ENCODE peak calls at places on chromosomes 3 and 15, in nine cellular contexts. One of them, this sample, is unnamed.
A peak's percentile ranks its signal among the peaks of the same experiment; 100 is the strongest.

GRCh38 chr3:151362798-151363197 is 21.8 kb downstream of the P2RY12 start:
- DNase-seq in psoas muscle: no peak
- DNase-seq in Panc1: no peak
- DNase-seq in tibial artery: no peak
- DNase-seq in left lung: no peak
- DNase-seq in CD8-positive, alpha-beta memory T cell: no peak
- DNase-seq in endothelial cell of umbilical vein: no peak
- DNase-seq in adrenal gland: no peak
- DNase-seq in left ventricle myocardium inferior: no peak
- DNase-seq in this sample: no peak

GRCh38 chr15:53446376-53446775 is 313.1 kb downstream of the WDR72 start:
- DNase-seq in left lung: no peak
- DNase-seq in adrenal gland: no peak
- DNase-seq in psoas muscle: no peak
- DNase-seq in tibial artery: no peak
- DNase-seq in endothelial cell of umbilical vein: no peak
- DNase-seq in left ventricle myocardium inferior: no peak
- DNase-seq in CD8-positive, alpha-beta memory T cell: no peak
- DNase-seq in Panc1: no peak
- DNase-seq in this sample: no peak

GRCh38 chr3:127970966-127971592 is 56.0 kb downstream of the KBTBD12 start:
- DNase-seq in left ventricle myocardium inferior: no peak
- DNase-seq in endothelial cell of umbilical vein: peak; percentile 27
- DNase-seq in psoas muscle: no peak
- DNase-seq in adrenal gland: peak; percentile 63
- DNase-seq in left lung: peak; percentile 4
- DNase-seq in CD8-positive, alpha-beta memory T cell: no peak
- DNase-seq in tibial artery: peak; percentile 31
- DNase-seq in Panc1: peak; percentile 63
- DNase-seq in this sample: no peak

GRCh38 chr3:115245899-115246298 is 98.8 kb upstream of the ZBTB20 start:
- DNase-seq in CD8-positive, alpha-beta memory T cell: no peak
- DNase-seq in left lung: no peak
- DNase-seq in psoas muscle: no peak
- DNase-seq in left ventricle myocardium inferior: no peak
- DNase-seq in Panc1: no peak
- DNase-seq in endothelial cell of umbilical vein: no peak
- DNase-seq in tibial artery: no peak
- DNase-seq in adrenal gland: no peak
- DNase-seq in this sample: no peak

GRCh38 chr3:106826861-106827311 is 550.4 kb upstream of the CCDC54 start:
- DNase-seq in endothelial cell of umbilical vein: peak; percentile 67
- DNase-seq in psoas muscle: no peak
- DNase-seq in Panc1: no peak
- DNase-seq in adrenal gland: no peak
- DNase-seq in left lung: no peak
- DNase-seq in CD8-positive, alpha-beta memory T cell: no peak
- DNase-seq in tibial artery: no peak
- DNase-seq in left ventricle myocardium inferior: no peak
- DNase-seq in this sample: no peak

GRCh38 chr3:132871956-132872355 is 149.7 kb upstream of the NPHP3 start:
- DNase-seq in endothelial cell of umbilical vein: no peak
- DNase-seq in tibial artery: no peak
- DNase-seq in left lung: no peak
- DNase-seq in CD8-positive, alpha-beta memory T cell: no peak
- DNase-seq in left ventricle myocardium inferior: no peak
- DNase-seq in Panc1: no peak
- DNase-seq in psoas muscle: no peak
- DNase-seq in adrenal gland: no peak
- DNase-seq in this sample: no peak

GRCh38 chr3:32320080-32320479 is 71.6 kb upstream of the CMTM7 start:
- DNase-seq in left ventricle myocardium inferior: no peak
- DNase-seq in CD8-positive, alpha-beta memory T cell: no peak
- DNase-seq in psoas muscle: no peak
- DNase-seq in tibial artery: no peak
- DNase-seq in endothelial cell of umbilical vein: no peak
- DNase-seq in Panc1: no peak
- DNase-seq in adrenal gland: no peak
- DNase-seq in left lung: no peak
- DNase-seq in this sample: no peak

GRCh38 chr3:162134571-162134970 is 638.0 kb downstream of the OTOL1 start:
- DNase-seq in left lung: no peak
- DNase-seq in tibial artery: no peak
- DNase-seq in psoas muscle: no peak
- DNase-seq in endothelial cell of umbilical vein: no peak
- DNase-seq in Panc1: no peak
- DNase-seq in adrenal gland: no peak
- DNase-seq in CD8-positive, alpha-beta memory T cell: no peak
- DNase-seq in left ventricle myocardium inferior: no peak
- DNase-seq in this sample: no peak

GRCh38 chr15:25735550-25736384 is 127.4 kb downstream of the ATP10A start:
- DNase-seq in psoas muscle: no peak
- DNase-seq in Panc1: no peak
- DNase-seq in left ventricle myocardium inferior: no peak
- DNase-seq in adrenal gland: no peak
- DNase-seq in endothelial cell of umbilical vein: no peak
- DNase-seq in tibial artery: no peak
- DNase-seq in left lung: no peak
- DNase-seq in CD8-positive, alpha-beta memory T cell: no peak
- DNase-seq in this sample: no peak

GRCh38 chr3:114319453-114319852 is 25.6 kb downstream of the TIGIT start:
- DNase-seq in CD8-positive, alpha-beta memory T cell: no peak
- DNase-seq in adrenal gland: no peak
- DNase-seq in left lung: no peak
- DNase-seq in Panc1: no peak
- DNase-seq in left ventricle myocardium inferior: no peak
- DNase-seq in psoas muscle: no peak
- DNase-seq in endothelial cell of umbilical vein: peak; percentile 13
- DNase-seq in tibial artery: no peak
- DNase-seq in this sample: no peak

GRCh38 chr3:95162794-95163193 is 1099.9 kb downstream of the NSUN3 start:
- DNase-seq in adrenal gland: no peak
- DNase-seq in tibial artery: no peak
- DNase-seq in Panc1: no peak
- DNase-seq in left ventricle myocardium inferior: no peak
- DNase-seq in CD8-positive, alpha-beta memory T cell: no peak
- DNase-seq in psoas muscle: no peak
- DNase-seq in left lung: no peak
- DNase-seq in endothelial cell of umbilical vein: no peak
- DNase-seq in this sample: no peak

GRCh38 chr3:99396651-99397050 is 241.7 kb upstream of the COL8A1 start:
- DNase-seq in psoas muscle: no peak
- DNase-seq in CD8-positive, alpha-beta memory T cell: no peak
- DNase-seq in left ventricle myocardium inferior: no peak
- DNase-seq in Panc1: no peak
- DNase-seq in adrenal gland: no peak
- DNase-seq in left lung: no peak
- DNase-seq in endothelial cell of umbilical vein: no peak
- DNase-seq in tibial artery: no peak
- DNase-seq in this sample: no peak

GRCh38 chr3:123338620-123339061 is 110.2 kb downstream of the ADCY5 start:
- DNase-seq in left ventricle myocardium inferior: peak; percentile 65
- DNase-seq in tibial artery: no peak
- DNase-seq in psoas muscle: no peak
- DNase-seq in Panc1: no peak
- DNase-seq in endothelial cell of umbilical vein: no peak
- DNase-seq in CD8-positive, alpha-beta memory T cell: no peak
- DNase-seq in left lung: no peak
- DNase-seq in adrenal gland: no peak
- DNase-seq in this sample: no peak

GRCh38 chr3:133970916-133971315 is 58.8 kb downstream of the SLCO2A1 start:
- DNase-seq in tibial artery: no peak
- DNase-seq in CD8-positive, alpha-beta memory T cell: no peak
- DNase-seq in Panc1: no peak
- DNase-seq in endothelial cell of umbilical vein: no peak
- DNase-seq in psoas muscle: no peak
- DNase-seq in adrenal gland: no peak
- DNase-seq in left lung: no peak
- DNase-seq in left ventricle myocardium inferior: no peak
- DNase-seq in this sample: no peak

GRCh38 chr15:25691544-25692430 is 171.3 kb downstream of the ATP10A start:
- DNase-seq in CD8-positive, alpha-beta memory T cell: no peak
- DNase-seq in left ventricle myocardium inferior: no peak
- DNase-seq in tibial artery: peak; percentile 19
- DNase-seq in psoas muscle: no peak
- DNase-seq in adrenal gland: no peak
- DNase-seq in Panc1: no peak
- DNase-seq in left lung: no peak
- DNase-seq in endothelial cell of umbilical vein: no peak
- DNase-seq in this sample: no peak

GRCh38 chr3:172562881-172563835 is 39.9 kb upstream of the TNFSF10 start:
- DNase-seq in psoas muscle: no peak
- DNase-seq in left lung: no peak
- DNase-seq in CD8-positive, alpha-beta memory T cell: no peak
- DNase-seq in tibial artery: peak; percentile 53
- DNase-seq in endothelial cell of umbilical vein: peak; percentile 90
- DNase-seq in left ventricle myocardium inferior: no peak
- DNase-seq in adrenal gland: peak; percentile 67
- DNase-seq in Panc1: peak; percentile 58
- DNase-seq in this sample: no peak

GRCh38 chr3:102141096-102141912 is 292.0 kb downstream of the NFKBIZ start:
- DNase-seq in tibial artery: no peak
- DNase-seq in left ventricle myocardium inferior: no peak
- DNase-seq in left lung: no peak
- DNase-seq in Panc1: no peak
- DNase-seq in CD8-positive, alpha-beta memory T cell: no peak
- DNase-seq in psoas muscle: no peak
- DNase-seq in endothelial cell of umbilical vein: peak; percentile 76
- DNase-seq in adrenal gland: no peak
- DNase-seq in this sample: no peak

GRCh38 chr3:120311863-120312794 is 27.1 kb upstream of the GPR156 start:
- DNase-seq in tibial artery: no peak
- DNase-seq in adrenal gland: no peak
- DNase-seq in psoas muscle: no peak
- DNase-seq in CD8-positive, alpha-beta memory T cell: no peak
- DNase-seq in left ventricle myocardium inferior: no peak
- DNase-seq in left lung: no peak
- DNase-seq in endothelial cell of umbilical vein: no peak
- DNase-seq in Panc1: no peak
- DNase-seq in this sample: no peak

GRCh38 chr15:77083381-77084160 is 12.7 kb upstream of the TSPAN3 start:
- DNase-seq in left lung: peak; percentile 90
- DNase-seq in psoas muscle: peak; percentile 76
- DNase-seq in Panc1: no peak
- DNase-seq in tibial artery: peak; percentile 76
- DNase-seq in left ventricle myocardium inferior: peak; percentile 78
- DNase-seq in adrenal gland: peak; percentile 89
- DNase-seq in CD8-positive, alpha-beta memory T cell: peak; percentile 25
- DNase-seq in endothelial cell of umbilical vein: peak; percentile 34
- DNase-seq in this sample: peak; percentile 33

GRCh38 chr15:89553632-89554031 is 21.6 kb upstream of the TICRR start:
- DNase-seq in tibial artery: no peak
- DNase-seq in left ventricle myocardium inferior: no peak
- DNase-seq in left lung: no peak
- DNase-seq in psoas muscle: no peak
- DNase-seq in endothelial cell of umbilical vein: no peak
- DNase-seq in Panc1: no peak
- DNase-seq in CD8-positive, alpha-beta memory T cell: no peak
- DNase-seq in adrenal gland: no peak
- DNase-seq in this sample: no peak
- H3K4me1 ChIP-seq in tibial artery: no peaks in the 10 kb centered on the region
- H3K4me1 ChIP-seq in left ventricle myocardium inferior: no peaks in the 10 kb centered on the region
- H3K4me1 ChIP-seq in left lung: no peaks in the 10 kb centered on the region
- H3K4me1 ChIP-seq in psoas muscle: no peaks in the 10 kb centered on the region
- H3K4me1 ChIP-seq in endothelial cell of umbilical vein: no peaks in the 10 kb centered on the region
- H3K4me1 ChIP-seq in Panc1: peaks cover 3% of the 10 kb centered on the region
- H3K4me1 ChIP-seq in CD8-positive, alpha-beta memory T cell: no peaks in the 10 kb centered on the region
- H3K4me1 ChIP-seq in adrenal gland: no peaks in the 10 kb centered on the region
- H3K4me1 ChIP-seq in this sample: no peaks in the 10 kb centered on the region

GRCh38 chr15:75637245-75638009 is 2.6 kb downstream of the IMP3 start:
- DNase-seq in adrenal gland: no peak
- DNase-seq in psoas muscle: no peak
- DNase-seq in left ventricle myocardium inferior: no peak
- DNase-seq in Panc1: no peak
- DNase-seq in endothelial cell of umbilical vein: no peak
- DNase-seq in tibial artery: no peak
- DNase-seq in CD8-positive, alpha-beta memory T cell: no peak
- DNase-seq in left lung: no peak
- DNase-seq in this sample: no peak
- H3K27ac ChIP-seq in adrenal gland: no peak overlapping the region
- H3K27ac ChIP-seq in psoas muscle: peak overlapping the region; percentile 96
- H3K27ac ChIP-seq in left ventricle myocardium inferior: peak overlapping the region; percentile 98
- H3K27ac ChIP-seq in Panc1: peak overlapping the region; percentile 94
- H3K27ac ChIP-seq in endothelial cell of umbilical vein: no peak overlapping the region
- H3K27ac ChIP-seq in tibial artery: peak overlapping the region; percentile 96
- H3K27ac ChIP-seq in CD8-positive, alpha-beta memory T cell: peak overlapping the region; percentile 26
- H3K27ac ChIP-seq in left lung: no peak overlapping the region
- H3K27ac ChIP-seq in this sample: peak overlapping the region; percentile 88

GRCh38 chr3:12954180-12954579 is 112.8 kb upstream of the RPL32 start:
- DNase-seq in Panc1: no peak
- DNase-seq in left lung: peak; percentile 11
- DNase-seq in tibial artery: no peak
- DNase-seq in adrenal gland: no peak
- DNase-seq in CD8-positive, alpha-beta memory T cell: no peak
- DNase-seq in psoas muscle: no peak
- DNase-seq in left ventricle myocardium inferior: no peak
- DNase-seq in endothelial cell of umbilical vein: no peak
- DNase-seq in this sample: no peak
- H3K4me1 ChIP-seq in Panc1: no peaks in the 10 kb centered on the region
- H3K4me1 ChIP-seq in left lung: peaks cover 63% of the 10 kb centered on the region
- H3K4me1 ChIP-seq in tibial artery: peaks cover 92% of the 10 kb centered on the region
- H3K4me1 ChIP-seq in adrenal gland: peaks cover 64% of the 10 kb centered on the region
- H3K4me1 ChIP-seq in CD8-positive, alpha-beta memory T cell: peaks cover 57% of the 10 kb centered on the region
- H3K4me1 ChIP-seq in psoas muscle: peaks cover 96% of the 10 kb centered on the region
- H3K4me1 ChIP-seq in left ventricle myocardium inferior: peaks cover 98% of the 10 kb centered on the region
- H3K4me1 ChIP-seq in endothelial cell of umbilical vein: peaks cover 14% of the 10 kb centered on the region
- H3K4me1 ChIP-seq in this sample: peaks cover 51% of the 10 kb centered on the region

GRCh38 chr3:197006446-197006845 is 23.2 kb downstream of the MELTF start:
- DNase-seq in Panc1: no peak
- DNase-seq in tibial artery: no peak
- DNase-seq in CD8-positive, alpha-beta memory T cell: no peak
- DNase-seq in endothelial cell of umbilical vein: no peak
- DNase-seq in psoas muscle: no peak
- DNase-seq in adrenal gland: no peak
- DNase-seq in left lung: peak; percentile 75
- DNase-seq in left ventricle myocardium inferior: no peak
- DNase-seq in this sample: no peak

GRCh38 chr3:197001972-197002700 is 27.5 kb downstream of the MELTF start:
- DNase-seq in adrenal gland: no peak
- DNase-seq in left lung: peak; percentile 83
- DNase-seq in CD8-positive, alpha-beta memory T cell: no peak
- DNase-seq in endothelial cell of umbilical vein: no peak
- DNase-seq in Panc1: no peak
- DNase-seq in tibial artery: no peak
- DNase-seq in left ventricle myocardium inferior: peak; percentile 21
- DNase-seq in psoas muscle: peak; percentile 33
- DNase-seq in this sample: no peak

GRCh38 chr3:197002701-197003454 is 26.7 kb downstream of the MELTF start:
- DNase-seq in Panc1: no peak
- DNase-seq in psoas muscle: peak; percentile 82
- DNase-seq in left ventricle myocardium inferior: peak; percentile 75
- DNase-seq in tibial artery: peak; percentile 47
- DNase-seq in CD8-positive, alpha-beta memory T cell: peak; percentile 75
- DNase-seq in adrenal gland: peak; percentile 72
- DNase-seq in endothelial cell of umbilical vein: peak; percentile 47
- DNase-seq in left lung: peak; percentile 98
- DNase-seq in this sample: no peak

GRCh38 chr3:197001106-197001971 is 28.3 kb downstream of the MELTF start:
- DNase-seq in Panc1: no peak
- DNase-seq in adrenal gland: no peak
- DNase-seq in left lung: peak; percentile 57
- DNase-seq in endothelial cell of umbilical vein: no peak
- DNase-seq in psoas muscle: no peak
- DNase-seq in tibial artery: no peak
- DNase-seq in CD8-positive, alpha-beta memory T cell: no peak
- DNase-seq in left ventricle myocardium inferior: peak; percentile 10
- DNase-seq in this sample: no peak

GRCh38 chr3:197003461-197004385 is 25.9 kb downstream of the MELTF start:
- DNase-seq in left ventricle myocardium inferior: peak; percentile 20
- DNase-seq in endothelial cell of umbilical vein: no peak
- DNase-seq in psoas muscle: peak; percentile 35
- DNase-seq in adrenal gland: no peak
- DNase-seq in Panc1: no peak
- DNase-seq in left lung: peak; percentile 84
- DNase-seq in CD8-positive, alpha-beta memory T cell: no peak
- DNase-seq in tibial artery: no peak
- DNase-seq in this sample: no peak
- H3K27ac ChIP-seq in left ventricle myocardium inferior: peak overlapping the region; percentile 65
- H3K27ac ChIP-seq in endothelial cell of umbilical vein: no peak overlapping the region
- H3K27ac ChIP-seq in psoas muscle: no peak overlapping the region
- H3K27ac ChIP-seq in adrenal gland: no peak overlapping the region
- H3K27ac ChIP-seq in Panc1: peak overlapping the region; percentile 71
- H3K27ac ChIP-seq in left lung: peak overlapping the region; percentile 26
- H3K27ac ChIP-seq in CD8-positive, alpha-beta memory T cell: no peak overlapping the region
- H3K27ac ChIP-seq in tibial artery: peak overlapping the region; percentile 85
- H3K27ac ChIP-seq in this sample: peak overlapping the region; percentile 51

This sample was measured in ascending aorta.